ENCODE peak calls at places on chromosomes 7 and 10, in seven cellular contexts. J is mesenchymal stem cell, E is mesendoderm, U is IMR-90, P is H9, T is neuronal stem cell, M is H1. Y is an unnamed sample.

GRCh38 chr7:96285579-96285978 is 36.3 kb downstream of the SLC25A13 start:
- DNase-seq in J (no peak), E (no peak), U (peak; percentile 37), P (no peak), T (no peak), M (no peak), Y (no peak)

GRCh38 chr7:45627691-45628456 is 53.7 kb downstream of the ADCY1 start:
- DNase-seq in J (no peak), E (no peak), U (no peak), P (no peak), T (no peak), M (no peak), Y (no peak)

GRCh38 chr7:41809487-41810257 is 106.8 kb upstream of the INHBA start:
- DNase-seq in J (peak; percentile 73), E (no peak), U (peak; percentile 68), P (no peak), T (no peak), M (no peak), Y (no peak)

GRCh38 chr10:56632537-56632936 is 271.5 kb upstream of the ZWINT start:
- DNase-seq in J (no peak), E (no peak), U (no peak), P (no peak), T (no peak), M (no peak), Y (no peak)

GRCh38 chr10:129689681-129690080 is 222.6 kb downstream of the MGMT start:
- DNase-seq in J (no peak), E (no peak), U (no peak), P (no peak), T (no peak), M (no peak), Y (no peak)

GRCh38 chr10:44402465-44403205 is 17.7 kb upstream of the CXCL12 start:
- DNase-seq in J (no peak), E (no peak), U (no peak), P (peak; percentile 19), T (no peak), M (no peak), Y (no peak)

GRCh38 chr7:99137418-99138180 is 6.3 kb downstream of the SMURF1 start:
- DNase-seq in J (peak; percentile 80), E (peak; percentile 98), U (peak; percentile 90), P (peak; percentile 75), T (peak; percentile 70), M (peak; percentile 49), Y (peak; percentile 92)

GRCh38 chr7:115634633-115635032 is 395.9 kb downstream of the TFEC start:
- DNase-seq in J (peak; percentile 37), E (no peak), U (no peak), P (no peak), T (no peak), M (no peak), Y (no peak)

GRCh38 chr10:80444646-80445319 is 9.3 kb upstream of the TSPAN14 start:
- DNase-seq in J (peak; percentile 85), E (peak; percentile 80), U (peak; percentile 74), P (peak; percentile 65), T (peak; percentile 70), M (no peak), Y (peak; percentile 83)

GRCh38 chr7:40717242-40717641 is 582.4 kb downstream of the SUGCT start:
- DNase-seq in J (peak; percentile 85), E (peak; percentile 93), U (peak; percentile 81), P (peak; percentile 96), T (peak; percentile 36), M (peak; percentile 62), Y (peak; percentile 77)

GRCh38 chr10:70925377-70926214 is 37.2 kb upstream of the PCBD1 start:
- DNase-seq in J (peak; percentile 27), E (peak; percentile 41), U (no peak), P (peak; percentile 75), T (peak; percentile 57), M (peak; percentile 17), Y (no peak)

GRCh38 chr10:52682766-52683165 is 89.8 kb downstream of the MBL2 start:
- DNase-seq in J (no peak), E (no peak), U (no peak), P (no peak), T (no peak), M (no peak), Y (peak; percentile 43)

GRCh38 chr7:122298618-122299017 is 5.9 kb downstream of the FEZF1 start:
- DNase-seq in J (no peak), E (no peak), U (no peak), P (no peak), T (no peak), M (no peak), Y (no peak)

GRCh38 chr10:36362257-36362656 is 720.2 kb upstream of the FZD8 start:
- DNase-seq in J (no peak), E (peak; percentile 6), U (no peak), P (no peak), T (no peak), M (no peak), Y (no peak)

GRCh38 chr7:43039346-43039745 is 73.1 kb upstream of the HECW1 start:
- DNase-seq in J (no peak), E (peak; percentile 94), U (no peak), P (peak; percentile 69), T (no peak), M (peak; percentile 15), Y (no peak)

GRCh38 chr7:77651544-77652162 is 44.6 kb upstream of the RSBN1L start:
- DNase-seq in J (peak; percentile 57), E (peak; percentile 44), U (peak; percentile 47), P (no peak), T (no peak), M (no peak), Y (peak; percentile 68)

GRCh38 chr7:137633133-137633532 is 213.6 kb downstream of the DGKI start:
- DNase-seq in J (no peak), E (no peak), U (no peak), P (no peak), T (no peak), M (no peak), Y (no peak)

GRCh38 chr10:97534746-97535367 is 36.1 kb downstream of the UBTD1 start:
- DNase-seq in J (peak; percentile 50), E (peak; percentile 85), U (no peak), P (peak; percentile 78), T (no peak), M (no peak), Y (peak; percentile 56)

DNA sequence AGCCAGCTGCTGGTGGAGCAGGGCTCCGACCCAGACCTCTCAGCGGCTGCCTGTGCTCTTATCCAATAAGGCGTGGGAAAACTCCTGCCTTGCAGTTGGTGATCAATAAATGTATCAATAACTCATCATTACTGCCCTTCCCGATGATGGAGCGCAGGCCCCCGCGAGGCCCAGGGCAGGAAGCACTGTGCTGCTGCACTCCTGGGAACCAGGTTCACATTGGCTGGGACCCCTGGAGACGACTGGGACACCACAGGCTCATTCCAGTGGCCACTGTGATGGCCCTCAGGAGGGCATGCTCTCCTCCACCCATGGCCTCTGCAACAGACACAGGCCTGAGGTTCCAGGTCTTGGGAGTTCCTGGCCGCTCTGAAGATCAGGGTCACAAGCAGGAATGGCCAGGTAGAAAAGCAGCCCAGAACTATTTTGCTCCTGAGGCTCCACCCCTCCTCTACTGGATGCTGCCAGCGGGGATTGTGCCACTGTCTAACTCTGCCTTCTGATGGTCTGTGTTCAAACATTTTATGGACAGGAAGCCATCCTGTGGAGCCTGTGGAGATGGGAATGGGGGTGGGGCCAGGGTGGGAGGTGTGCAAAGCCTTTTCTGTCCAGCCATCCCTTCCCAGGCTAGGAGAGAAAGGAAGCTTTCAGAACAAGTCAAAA is 287.4 kb upstream of the ZMIZ1 start:
- DNase-seq in J (no peak), E (no peak), U (no peak), P (no peak), T (no peak), M (no peak), Y (no peak)
- H4K8ac ChIP-seq in J (no peak overlapping the region), E (no peak overlapping the region), U (no peak overlapping the region), P (no peak overlapping the region), T (no peak overlapping the region), M (no peak overlapping the region), Y (no peak overlapping the region)

GRCh38 chr7:111591-111990 is 80.8 kb upstream of the FAM20C start:
- DNase-seq in J (no peak), E (no peak), U (no peak), P (no peak), T (no peak), M (no peak), Y (no peak)

GRCh38 chr7:109793-110556 is 82.4 kb upstream of the FAM20C start:
- DNase-seq in J (no peak), E (no peak), U (no peak), P (peak; percentile 24), T (no peak), M (no peak), Y (no peak)

GRCh38 chr7:107907-108306 is 84.5 kb upstream of the FAM20C start:
- DNase-seq in J (no peak), E (no peak), U (no peak), P (no peak), T (no peak), M (no peak), Y (no peak)

GRCh38 chr7:110557-111232 is 81.7 kb upstream of the FAM20C start:
- DNase-seq in J (no peak), E (no peak), U (no peak), P (no peak), T (no peak), M (no peak), Y (no peak)

DNA sequence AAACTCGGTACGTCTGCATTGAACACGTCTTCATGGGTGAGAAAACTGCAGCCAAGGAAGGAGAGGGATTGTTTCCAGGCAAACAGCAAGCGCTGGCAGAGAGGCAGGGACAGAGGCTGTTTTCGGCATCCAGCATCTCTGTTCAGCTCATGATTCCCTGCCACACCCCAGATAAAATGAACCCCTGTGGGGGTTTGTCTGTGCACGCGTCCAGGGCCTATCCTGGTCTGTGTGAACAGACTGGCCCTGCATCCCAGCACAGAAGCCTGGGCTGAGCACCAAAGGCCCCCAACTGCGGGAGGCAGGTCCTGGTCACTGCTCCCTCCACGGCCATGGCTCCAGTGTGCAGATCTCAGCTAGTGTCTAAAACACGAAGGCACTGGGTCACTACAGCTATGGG is 83.3 kb upstream of the FAM20C start:
- DNase-seq in J (no peak), E (no peak), U (no peak), P (peak; percentile 20), T (no peak), M (no peak), Y (no peak)
- H2AK5ac ChIP-seq in J (no peak overlapping the region), E (no peak overlapping the region), U (no peak overlapping the region), P (no peak overlapping the region), T (peak overlapping the region; percentile 40), M (no peak overlapping the region), Y (no peak overlapping the region)

GRCh38 chr7:157890921-157891401 is 554.2 kb downstream of the DNAJB6 start:
- DNase-seq in J (no peak), E (no peak), U (no peak), P (no peak), T (no peak), M (no peak), Y (no peak)
- H4K8ac ChIP-seq in J (no peak overlapping the region), E (no peak overlapping the region), U (no peak overlapping the region), P (no peak overlapping the region), T (no peak overlapping the region), M (no peak overlapping the region), Y (no peak overlapping the region)

DNA sequence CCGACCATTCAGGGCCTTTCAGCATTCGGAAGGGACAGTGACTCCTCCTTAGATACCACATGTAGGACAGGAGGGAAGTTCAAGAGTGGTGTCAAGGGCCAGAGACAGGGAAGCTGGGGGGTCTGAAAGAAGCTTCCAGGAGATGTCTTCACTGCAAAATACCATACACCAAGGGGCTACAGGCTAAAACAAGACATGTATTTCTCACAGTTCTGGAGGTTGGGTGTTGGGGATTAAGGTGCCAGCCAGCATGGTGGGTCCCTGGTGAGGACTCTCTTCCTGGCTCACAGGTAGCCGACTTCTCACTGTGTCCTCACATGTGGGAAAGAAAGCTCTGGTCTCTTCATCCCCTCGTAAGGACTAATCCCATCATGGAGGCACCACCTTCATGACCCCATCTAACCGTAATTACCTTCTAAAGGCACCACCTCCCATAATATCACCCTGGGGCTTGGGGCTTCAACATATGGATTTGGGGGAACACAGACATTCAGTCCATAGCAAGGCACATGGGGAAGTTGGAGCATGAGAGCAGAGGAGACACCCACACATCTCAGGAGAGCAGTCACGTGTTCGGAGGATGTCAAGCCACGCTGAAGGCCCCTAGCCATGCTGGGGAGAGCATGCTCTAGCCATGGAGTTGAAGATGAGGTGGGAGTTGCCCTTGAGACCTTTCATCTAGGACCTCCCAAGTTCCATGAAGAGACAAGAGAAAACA is 73.9 kb upstream of the GDF10 start:
- DNase-seq in J (no peak), E (no peak), U (no peak), P (peak; percentile 8), T (no peak), M (no peak), Y (no peak)
- H2AK5ac ChIP-seq in J (no peak overlapping the region), E (no peak overlapping the region), U (no peak overlapping the region), P (no peak overlapping the region), T (no peak overlapping the region), M (no peak overlapping the region), Y (no peak overlapping the region)

Y was measured in trophoblast cell.